ENCODE peak calls at places on chromosomes 7 and 10, in five cellular contexts. One of them, this sample, is unnamed.

GRCh38 chr7:123125231-123125630 is 74.5 kb downstream of the SLC13A1 start:
- DNase-seq in T-helper 1 cell: no peak
- DNase-seq in activated T-helper 1 cell treated with anti-CD3 and anti-CD28 coated beads, Interleukin-2, amount 50 U/mL, for 16 hours: no peak
- DNase-seq in NCI-H82: no peak
- DNase-seq in hypothalamus: no peak
- DNase-seq in this sample: no peak

GRCh38 chr7:44283381-44284211 is 41.8 kb downstream of the CAMK2B start:
- DNase-seq in T-helper 1 cell: no peak
- DNase-seq in activated T-helper 1 cell treated with anti-CD3 and anti-CD28 coated beads, Interleukin-2, amount 50 U/mL, for 16 hours: no peak
- DNase-seq in NCI-H82: no peak
- DNase-seq in hypothalamus: no peak
- DNase-seq in this sample: peak; percentile 1

GRCh38 chr10:103449208-103450144 is 2.7 kb downstream of the CALHM2 start:
- DNase-seq in T-helper 1 cell: no peak
- DNase-seq in activated T-helper 1 cell treated with anti-CD3 and anti-CD28 coated beads, Interleukin-2, amount 50 U/mL, for 16 hours: no peak
- DNase-seq in NCI-H82: no peak
- DNase-seq in hypothalamus: no peak
- DNase-seq in this sample: no peak

GRCh38 chr7:135939-136338 is 56.4 kb upstream of the FAM20C start:
- DNase-seq in T-helper 1 cell: no peak
- DNase-seq in activated T-helper 1 cell treated with anti-CD3 and anti-CD28 coated beads, Interleukin-2, amount 50 U/mL, for 16 hours: no peak
- DNase-seq in NCI-H82: no peak
- DNase-seq in hypothalamus: no peak
- DNase-seq in this sample: no peak

GRCh38 chr10:86443936-86444335 is 77.3 kb upstream of the GRID1 start:
- DNase-seq in T-helper 1 cell: no peak
- DNase-seq in activated T-helper 1 cell treated with anti-CD3 and anti-CD28 coated beads, Interleukin-2, amount 50 U/mL, for 16 hours: no peak
- DNase-seq in NCI-H82: no peak
- DNase-seq in hypothalamus: no peak
- DNase-seq in this sample: no peak

GRCh38 chr7:115327326-115327725 is 405.4 kb downstream of the MDFIC start:
- DNase-seq in T-helper 1 cell: no peak
- DNase-seq in activated T-helper 1 cell treated with anti-CD3 and anti-CD28 coated beads, Interleukin-2, amount 50 U/mL, for 16 hours: no peak
- DNase-seq in NCI-H82: no peak
- DNase-seq in hypothalamus: no peak
- DNase-seq in this sample: no peak

GRCh38 chr7:17625038-17625437 is 315.3 kb downstream of the SNX13 start:
- DNase-seq in T-helper 1 cell: no peak
- DNase-seq in activated T-helper 1 cell treated with anti-CD3 and anti-CD28 coated beads, Interleukin-2, amount 50 U/mL, for 16 hours: no peak
- DNase-seq in NCI-H82: peak; percentile 40
- DNase-seq in hypothalamus: no peak
- DNase-seq in this sample: no peak

GRCh38 chr7:107080099-107080505 is 35.6 kb downstream of the PRKAR2B start:
- DNase-seq in T-helper 1 cell: no peak
- DNase-seq in activated T-helper 1 cell treated with anti-CD3 and anti-CD28 coated beads, Interleukin-2, amount 50 U/mL, for 16 hours: no peak
- DNase-seq in NCI-H82: no peak
- DNase-seq in hypothalamus: no peak
- DNase-seq in this sample: no peak

GRCh38 chr10:32445036-32445435 is 904 bp upstream of the CCDC7 start:
- DNase-seq in T-helper 1 cell: no peak
- DNase-seq in activated T-helper 1 cell treated with anti-CD3 and anti-CD28 coated beads, Interleukin-2, amount 50 U/mL, for 16 hours: no peak
- DNase-seq in NCI-H82: no peak
- DNase-seq in hypothalamus: no peak
- DNase-seq in this sample: peak; percentile 19

GRCh38 chr7:154212861-154213260 is 160.7 kb downstream of the DPP6 start:
- DNase-seq in T-helper 1 cell: no peak
- DNase-seq in activated T-helper 1 cell treated with anti-CD3 and anti-CD28 coated beads, Interleukin-2, amount 50 U/mL, for 16 hours: no peak
- DNase-seq in NCI-H82: no peak
- DNase-seq in hypothalamus: no peak
- DNase-seq in this sample: no peak

GRCh38 chr10:64036996-64037666 is 515.9 kb downstream of the REEP3 start:
- DNase-seq in T-helper 1 cell: no peak
- DNase-seq in activated T-helper 1 cell treated with anti-CD3 and anti-CD28 coated beads, Interleukin-2, amount 50 U/mL, for 16 hours: no peak
- DNase-seq in NCI-H82: no peak
- DNase-seq in hypothalamus: no peak
- DNase-seq in this sample: no peak

GRCh38 chr10:12235796-12236195 is 39.8 kb downstream of the CDC123 start:
- DNase-seq in T-helper 1 cell: no peak
- DNase-seq in activated T-helper 1 cell treated with anti-CD3 and anti-CD28 coated beads, Interleukin-2, amount 50 U/mL, for 16 hours: no peak
- DNase-seq in NCI-H82: no peak
- DNase-seq in hypothalamus: no peak
- DNase-seq in this sample: no peak

GRCh38 chr10:103238506-103239252 is 7.0 kb upstream of the RPEL1 start:
- DNase-seq in T-helper 1 cell: no peak
- DNase-seq in activated T-helper 1 cell treated with anti-CD3 and anti-CD28 coated beads, Interleukin-2, amount 50 U/mL, for 16 hours: no peak
- DNase-seq in NCI-H82: peak; percentile 56
- DNase-seq in hypothalamus: no peak
- DNase-seq in this sample: no peak

GRCh38 chr10:132145002-132145401 is 41.7 kb upstream of the DPYSL4 start:
- DNase-seq in T-helper 1 cell: no peak
- DNase-seq in activated T-helper 1 cell treated with anti-CD3 and anti-CD28 coated beads, Interleukin-2, amount 50 U/mL, for 16 hours: no peak
- DNase-seq in NCI-H82: no peak
- DNase-seq in hypothalamus: no peak
- DNase-seq in this sample: no peak

GRCh38 chr7:620052-620451 is 100.4 kb upstream of the PDGFA start:
- DNase-seq in T-helper 1 cell: no peak
- DNase-seq in activated T-helper 1 cell treated with anti-CD3 and anti-CD28 coated beads, Interleukin-2, amount 50 U/mL, for 16 hours: no peak
- DNase-seq in NCI-H82: no peak
- DNase-seq in hypothalamus: no peak
- DNase-seq in this sample: peak; percentile 59

GRCh38 chr7:1325246-1325645 is 92.6 kb downstream of the UNCX start:
- DNase-seq in T-helper 1 cell: no peak
- DNase-seq in activated T-helper 1 cell treated with anti-CD3 and anti-CD28 coated beads, Interleukin-2, amount 50 U/mL, for 16 hours: no peak
- DNase-seq in NCI-H82: no peak
- DNase-seq in hypothalamus: no peak
- DNase-seq in this sample: no peak

GRCh38 chr7:131556055-131556911 is at the start of gene PODXL:
- DNase-seq in T-helper 1 cell: peak; percentile 54
- DNase-seq in activated T-helper 1 cell treated with anti-CD3 and anti-CD28 coated beads, Interleukin-2, amount 50 U/mL, for 16 hours: peak; percentile 17
- DNase-seq in NCI-H82: peak; percentile 78
- DNase-seq in hypothalamus: peak; percentile 18
- DNase-seq in this sample: peak; percentile 60

GRCh38 chr10:100482834-100483185 is 20.0 kb downstream of the WNT8B start:
- DNase-seq in T-helper 1 cell: no peak
- DNase-seq in activated T-helper 1 cell treated with anti-CD3 and anti-CD28 coated beads, Interleukin-2, amount 50 U/mL, for 16 hours: no peak
- DNase-seq in NCI-H82: peak; percentile 44
- DNase-seq in hypothalamus: no peak
- DNase-seq in this sample: no peak

GRCh38 chr10:101562231-101562630 is 25.8 kb downstream of the POLL start:
- DNase-seq in T-helper 1 cell: no peak
- DNase-seq in activated T-helper 1 cell treated with anti-CD3 and anti-CD28 coated beads, Interleukin-2, amount 50 U/mL, for 16 hours: no peak
- DNase-seq in NCI-H82: no peak
- DNase-seq in hypothalamus: no peak
- DNase-seq in this sample: no peak

GRCh38 chr7:94015538-94015937 is 11.4 kb upstream of the BET1 start:
- DNase-seq in T-helper 1 cell: no peak
- DNase-seq in activated T-helper 1 cell treated with anti-CD3 and anti-CD28 coated beads, Interleukin-2, amount 50 U/mL, for 16 hours: no peak
- DNase-seq in NCI-H82: no peak
- DNase-seq in hypothalamus: no peak
- DNase-seq in this sample: no peak

GRCh38 chr7:153835104-153835503 is 217.1 kb upstream of the DPP6 start:
- DNase-seq in T-helper 1 cell: no peak
- DNase-seq in activated T-helper 1 cell treated with anti-CD3 and anti-CD28 coated beads, Interleukin-2, amount 50 U/mL, for 16 hours: no peak
- DNase-seq in NCI-H82: no peak
- DNase-seq in hypothalamus: no peak
- DNase-seq in this sample: no peak

GRCh38 chr10:50470798-50471582 is 152.8 kb downstream of the SGMS1 start:
- DNase-seq in T-helper 1 cell: no peak
- DNase-seq in activated T-helper 1 cell treated with anti-CD3 and anti-CD28 coated beads, Interleukin-2, amount 50 U/mL, for 16 hours: no peak
- DNase-seq in NCI-H82: no peak
- DNase-seq in hypothalamus: no peak
- DNase-seq in this sample: no peak

GRCh38 chr10:6621536-6621935 is 41.5 kb upstream of the PRKCQ start:
- DNase-seq in T-helper 1 cell: no peak
- DNase-seq in activated T-helper 1 cell treated with anti-CD3 and anti-CD28 coated beads, Interleukin-2, amount 50 U/mL, for 16 hours: no peak
- DNase-seq in NCI-H82: peak; percentile 24
- DNase-seq in hypothalamus: no peak
- DNase-seq in this sample: no peak

GRCh38 chr10:132452216-132452650 is 55.2 kb downstream of the PWWP2B start:
- DNase-seq in T-helper 1 cell: no peak
- DNase-seq in activated T-helper 1 cell treated with anti-CD3 and anti-CD28 coated beads, Interleukin-2, amount 50 U/mL, for 16 hours: no peak
- DNase-seq in NCI-H82: no peak
- DNase-seq in hypothalamus: no peak
- DNase-seq in this sample: no peak

GRCh38 chr10:118925404-118925803 is 104.1 kb upstream of the NANOS1 start:
- DNase-seq in T-helper 1 cell: no peak
- DNase-seq in activated T-helper 1 cell treated with anti-CD3 and anti-CD28 coated beads, Interleukin-2, amount 50 U/mL, for 16 hours: no peak
- DNase-seq in NCI-H82: no peak
- DNase-seq in hypothalamus: no peak
- DNase-seq in this sample: no peak

GRCh38 chr7:25847331-25848070 is 304.5 kb upstream of the NFE2L3 start:
- DNase-seq in T-helper 1 cell: no peak
- DNase-seq in activated T-helper 1 cell treated with anti-CD3 and anti-CD28 coated beads, Interleukin-2, amount 50 U/mL, for 16 hours: no peak
- DNase-seq in NCI-H82: no peak
- DNase-seq in hypothalamus: no peak
- DNase-seq in this sample: no peak

GRCh38 chr10:121608669-121609190 is 10.5 kb upstream of the FGFR2 start:
- DNase-seq in T-helper 1 cell: no peak
- DNase-seq in activated T-helper 1 cell treated with anti-CD3 and anti-CD28 coated beads, Interleukin-2, amount 50 U/mL, for 16 hours: no peak
- DNase-seq in NCI-H82: peak; percentile 47
- DNase-seq in hypothalamus: no peak
- DNase-seq in this sample: peak; percentile 38

GRCh38 chr10:102420443-102420809 is 210 bp upstream of the FBXL15 start:
- DNase-seq in T-helper 1 cell: no peak
- DNase-seq in activated T-helper 1 cell treated with anti-CD3 and anti-CD28 coated beads, Interleukin-2, amount 50 U/mL, for 16 hours: no peak
- DNase-seq in NCI-H82: no peak
- DNase-seq in hypothalamus: no peak
- DNase-seq in this sample: no peak

GRCh38 chr10:89278034-89278535 is 23.8 kb upstream of the IFIT2 start:
- DNase-seq in T-helper 1 cell: no peak
- DNase-seq in activated T-helper 1 cell treated with anti-CD3 and anti-CD28 coated beads, Interleukin-2, amount 50 U/mL, for 16 hours: no peak
- DNase-seq in NCI-H82: peak; percentile 70
- DNase-seq in hypothalamus: no peak
- DNase-seq in this sample: no peak

GRCh38 chr7:27048438-27048837 is 47.4 kb downstream of the HOXA1 start:
- DNase-seq in T-helper 1 cell: no peak
- DNase-seq in activated T-helper 1 cell treated with anti-CD3 and anti-CD28 coated beads, Interleukin-2, amount 50 U/mL, for 16 hours: no peak
- DNase-seq in NCI-H82: no peak
- DNase-seq in hypothalamus: no peak
- DNase-seq in this sample: no peak

GRCh38 chr7:95628831-95629439 is 32.6 kb upstream of the PDK4 start:
- DNase-seq in T-helper 1 cell: no peak
- DNase-seq in activated T-helper 1 cell treated with anti-CD3 and anti-CD28 coated beads, Interleukin-2, amount 50 U/mL, for 16 hours: no peak
- DNase-seq in NCI-H82: no peak
- DNase-seq in hypothalamus: no peak
- DNase-seq in this sample: no peak

GRCh38 chr10:33803248-33803647 is 468.8 kb upstream of the NRP1 start:
- DNase-seq in T-helper 1 cell: no peak
- DNase-seq in activated T-helper 1 cell treated with anti-CD3 and anti-CD28 coated beads, Interleukin-2, amount 50 U/mL, for 16 hours: no peak
- DNase-seq in NCI-H82: no peak
- DNase-seq in hypothalamus: no peak
- DNase-seq in this sample: no peak

GRCh38 chr7:4227105-4228010 is 454.7 kb upstream of the FOXK1 start:
- DNase-seq in T-helper 1 cell: no peak
- DNase-seq in activated T-helper 1 cell treated with anti-CD3 and anti-CD28 coated beads, Interleukin-2, amount 50 U/mL, for 16 hours: no peak
- DNase-seq in NCI-H82: peak; percentile 20
- DNase-seq in hypothalamus: no peak
- DNase-seq in this sample: no peak

GRCh38 chr10:37703833-37704382 is 153.5 kb downstream of the ZNF248 start:
- DNase-seq in T-helper 1 cell: no peak
- DNase-seq in activated T-helper 1 cell treated with anti-CD3 and anti-CD28 coated beads, Interleukin-2, amount 50 U/mL, for 16 hours: no peak
- DNase-seq in NCI-H82: no peak
- DNase-seq in hypothalamus: no peak
- DNase-seq in this sample: no peak

GRCh38 chr10:127906548-127907377 is at the start of gene PTPRE:
- DNase-seq in T-helper 1 cell: peak; percentile 61
- DNase-seq in activated T-helper 1 cell treated with anti-CD3 and anti-CD28 coated beads, Interleukin-2, amount 50 U/mL, for 16 hours: peak; percentile 27
- DNase-seq in NCI-H82: peak; percentile 67
- DNase-seq in hypothalamus: no peak
- DNase-seq in this sample: peak; percentile 68

This sample was measured in activated naive CD4-positive, alpha-beta T cell treated with anti-CD3 and anti-CD28 coated beads for 36 hours.